ENCODE peak calls at places on chromosomes 16 and 17, in five cellular contexts. One of them, this sample, is unnamed.

GRCh38 chr16:68779891-68780290 is 42.8 kb downstream of the CDH1 start:
- DNase-seq in NCI-H2081 treated with DMSO at 0.1 percent for 48 hours: peak; percentile 2
- DNase-seq in AML-193: no peak
- DNase-seq in HT-29: peak; percentile 12
- DNase-seq in erythroblast: no peak
- DNase-seq in this sample: no peak

GRCh38 chr17:83189673-83190385 is 110.4 kb downstream of the METRNL start:
- DNase-seq in NCI-H2081 treated with DMSO at 0.1 percent for 48 hours: no peak
- DNase-seq in AML-193: no peak
- DNase-seq in HT-29: no peak
- DNase-seq in erythroblast: no peak
- DNase-seq in this sample: peak; percentile 83

GRCh38 chr17:17119533-17119932 is 77.3 kb downstream of the MPRIP start:
- DNase-seq in NCI-H2081 treated with DMSO at 0.1 percent for 48 hours: no peak
- DNase-seq in AML-193: no peak
- DNase-seq in HT-29: no peak
- DNase-seq in erythroblast: no peak
- DNase-seq in this sample: peak; percentile 49

GRCh38 chr17:63647065-63647725 is 25.0 kb downstream of the MAP3K3 start:
- DNase-seq in NCI-H2081 treated with DMSO at 0.1 percent for 48 hours: no peak
- DNase-seq in AML-193: no peak
- DNase-seq in HT-29: peak; percentile 33
- DNase-seq in erythroblast: no peak
- DNase-seq in this sample: no peak

GRCh38 chr16:16006650-16007049 is 57.2 kb downstream of the ABCC1 start:
- DNase-seq in NCI-H2081 treated with DMSO at 0.1 percent for 48 hours: no peak
- DNase-seq in AML-193: no peak
- DNase-seq in HT-29: no peak
- DNase-seq in erythroblast: no peak
- DNase-seq in this sample: no peak

GRCh38 chr17:8345951-8346665 is 6.5 kb downstream of the ODF4 start:
- DNase-seq in NCI-H2081 treated with DMSO at 0.1 percent for 48 hours: no peak
- DNase-seq in AML-193: no peak
- DNase-seq in HT-29: no peak
- DNase-seq in erythroblast: no peak
- DNase-seq in this sample: no peak

GRCh38 chr17:49841548-49841947 is 6.3 kb downstream of the TAC4 start:
- DNase-seq in NCI-H2081 treated with DMSO at 0.1 percent for 48 hours: no peak
- DNase-seq in AML-193: no peak
- DNase-seq in HT-29: no peak
- DNase-seq in erythroblast: no peak
- DNase-seq in this sample: no peak

GRCh38 chr16:14284930-14285541 is 213.9 kb downstream of the MRTFB start:
- DNase-seq in NCI-H2081 treated with DMSO at 0.1 percent for 48 hours: no peak
- DNase-seq in AML-193: peak; percentile 41
- DNase-seq in HT-29: peak; percentile 83
- DNase-seq in erythroblast: no peak
- DNase-seq in this sample: peak; percentile 79